ENCODE peak calls at places on chromosomes 13 and 19, in ten cellular contexts. V is GM13976, Y is activated B cell treated with CpG ODN at 0.5 μM for 24 hours, Z is astrocyte of the spinal cord, U is neural crest cell, P is fibroblast of mammary gland, G is kidney epithelial cell, H is nephron progenitor cell, A is fibroblast of lung, W is colonic mucosa. M is an unnamed sample.
A peak's percentile ranks its signal among the peaks of the same experiment; 100 is the strongest.

GRCh38 chr13:99320693-99321481 is 13.7 kb upstream of the GPR183 start:
- DNase-seq in V (no peak), P (peak; percentile 94), H (no peak), Y (no peak), U (no peak), G (no peak), W (no peak), Z (peak; percentile 88), A (peak; percentile 91), M (peak; percentile 74)

GRCh38 chr19:28482221-28482620 is 730.7 kb downstream of the UQCRFS1 start:
- DNase-seq in U (no peak), H (no peak), G (no peak), P (no peak), W (peak; percentile 26), Y (no peak), Z (no peak), V (no peak), A (no peak), M (no peak)

GRCh38 chr19:2923510-2923909 is 21.3 kb downstream of the ZNF77 start:
- DNase-seq in U (no peak), G (no peak), H (no peak), P (peak; percentile 86), W (no peak), Y (no peak), V (no peak), Z (peak; percentile 24), A (peak; percentile 51), M (peak; percentile 70)

GRCh38 chr13:97934590-97934989 is 18.9 kb upstream of the IPO5 start:
- DNase-seq in A (no peak), W (no peak), Y (no peak), P (no peak), U (peak; percentile 4), Z (no peak), V (no peak), H (no peak), G (no peak), M (no peak)

GRCh38 chr19:34985249-34986022 is 14.7 kb upstream of the GRAMD1A start:
- DNase-seq in G (no peak), H (no peak), Z (no peak), A (peak; percentile 43), P (peak; percentile 33), Y (no peak), V (no peak), W (peak; percentile 57), U (no peak), M (peak; percentile 37)

GRCh38 chr13:100395698-100396373 is 192.8 kb downstream of the GGACT start:
- DNase-seq in A (no peak), V (no peak), H (no peak), U (no peak), P (no peak), Y (no peak), W (no peak), G (no peak), Z (no peak), M (no peak)

GRCh38 chr19:18847516-18848463 is 16.0 kb downstream of the UPF1 start:
- DNase-seq in W (no peak), H (no peak), G (no peak), Z (no peak), P (peak; percentile 93), U (no peak), Y (no peak), A (peak; percentile 54), V (no peak), M (peak; percentile 45)

GRCh38 chr19:8575467-8575997 is 1.7 kb downstream of the MYO1F start:
- DNase-seq in U (no peak), P (peak; percentile 56), W (peak; percentile 40), A (peak; percentile 22), G (no peak), Z (peak; percentile 55), V (no peak), H (no peak), Y (no peak), M (no peak)

GRCh38 chr13:20833900-20834679 is 60.3 kb upstream of the EEF1AKMT1 start:
- DNase-seq in V (no peak), A (no peak), Z (no peak), U (no peak), H (no peak), W (no peak), P (no peak), Y (no peak), G (no peak), M (no peak)

GRCh38 chr19:43754562-43755255 is at the start of gene SMG9:
- DNase-seq in Y (peak; percentile 97), Z (peak; percentile 99), V (peak; percentile 93), H (peak; percentile 99), P (peak; percentile 98), U (peak; percentile 98), G (peak; percentile 77), A (peak; percentile 98), W (peak; percentile 98), M (peak; percentile 83)

GRCh38 chr13:27822258-27822872 is 30.1 kb downstream of the GSX1 start:
- DNase-seq in Z (peak; percentile 9), V (no peak), G (no peak), H (no peak), Y (no peak), W (no peak), A (peak; percentile 21), U (no peak), P (peak; percentile 13), M (no peak)

GRCh38 chr13:75178436-75178835 is 303.5 kb downstream of the TBC1D4 start:
- DNase-seq in Y (no peak), H (no peak), Z (no peak), W (no peak), A (no peak), G (no peak), U (no peak), P (no peak), V (no peak), M (no peak)

DNA sequence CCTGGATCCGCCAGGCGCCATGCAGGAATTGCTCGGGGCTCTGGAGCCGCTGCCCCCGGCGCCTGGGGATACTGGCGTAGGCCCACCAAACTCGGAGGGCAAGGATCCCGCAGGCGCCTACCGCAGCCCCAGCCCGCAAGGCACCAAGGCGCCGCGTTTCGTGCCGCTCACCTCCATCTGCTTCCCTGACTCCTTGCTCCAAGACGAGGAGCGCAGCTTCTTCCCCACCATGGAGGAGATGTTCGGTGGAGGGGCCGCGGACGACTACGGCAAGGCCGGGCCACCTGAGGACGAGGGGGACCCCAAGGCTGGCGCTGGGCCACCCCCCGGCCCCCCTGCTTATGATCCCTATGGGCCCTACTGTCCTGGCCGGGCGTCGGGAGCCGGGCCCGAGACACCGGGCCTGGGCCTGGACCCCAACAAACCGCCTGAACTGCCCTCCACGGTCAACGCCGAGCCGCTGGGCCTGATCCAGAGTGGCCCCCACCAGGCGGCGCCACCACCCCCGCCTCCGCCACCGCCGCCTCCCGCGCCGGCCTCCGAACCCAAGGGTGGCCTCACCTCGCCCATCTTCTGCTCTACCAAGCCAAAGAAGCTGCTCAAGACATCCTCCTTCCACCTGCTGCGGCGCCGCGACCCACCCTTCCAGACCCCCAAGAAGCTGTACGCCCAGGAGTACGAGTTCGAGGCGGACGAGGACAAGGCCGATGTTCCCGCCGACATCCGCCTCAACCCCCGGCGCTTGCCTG is 6.1 kb downstream of the PRR12 start:
- DNase-seq in A (no peak), G (no peak), P (no peak), Y (no peak), H (no peak), U (no peak), V (no peak), W (no peak), Z (no peak), M (no peak)
- TF ChIP-seq CTCF in A (no peak), G (no peak), P (no peak), Y (no peak), H (no peak), U (no peak), V (no peak), W (no peak), Z (no peak), M (no peak)

GRCh38 chr13:49652691-49653305 is 24.5 kb downstream of the ARL11 start:
- DNase-seq in Y (no peak), A (peak; percentile 39), U (peak; percentile 32), G (no peak), P (peak; percentile 49), V (peak; percentile 66), Z (no peak), W (peak; percentile 44), H (peak; percentile 45), M (no peak)
- TF ChIP-seq CTCF in Y (no peak), A (peak; percentile 43), U (peak; percentile 65), G (peak; percentile 59), P (peak; percentile 47), V (peak; percentile 37), Z (peak; percentile 53), W (peak; percentile 45), H (peak; percentile 48), M (peak; percentile 54)

GRCh38 chr19:36488816-36489138 is 584 bp downstream of the ZNF566 start:
- DNase-seq in G (no peak), Y (no peak), Z (peak; percentile 2), W (no peak), H (no peak), A (peak; percentile 18), P (peak; percentile 6), V (peak; percentile 51), U (no peak), M (peak; percentile 3)
- TF ChIP-seq CTCF in G (no peak), Y (no peak), Z (no peak), W (no peak), H (no peak), A (no peak), P (no peak), V (peak; percentile 42), U (no peak), M (no peak)

GRCh38 chr19:11142528-11143171 is 12.9 kb downstream of the SPC24 start:
- DNase-seq in V (no peak), W (peak; percentile 74), Z (peak; percentile 96), U (no peak), G (peak; percentile 68), H (peak; percentile 40), Y (no peak), A (peak; percentile 96), P (peak; percentile 94), M (peak; percentile 82)
- TF ChIP-seq CTCF in V (no peak), W (no peak), Z (no peak), U (no peak), G (no peak), H (no peak), Y (no peak), A (no peak), P (no peak), M (no peak)

GRCh38 chr13:31499274-31499673 is 240.1 kb upstream of the RXFP2 start:
- DNase-seq in G (no peak), Y (no peak), V (no peak), H (no peak), U (no peak), W (no peak), Z (no peak), A (no peak), P (no peak), M (no peak)

GRCh38 chr13:31503626-31504025 is 235.7 kb upstream of the RXFP2 start:
- DNase-seq in V (no peak), G (no peak), Z (no peak), W (no peak), H (no peak), A (no peak), U (no peak), P (no peak), Y (no peak), M (no peak)

DNA sequence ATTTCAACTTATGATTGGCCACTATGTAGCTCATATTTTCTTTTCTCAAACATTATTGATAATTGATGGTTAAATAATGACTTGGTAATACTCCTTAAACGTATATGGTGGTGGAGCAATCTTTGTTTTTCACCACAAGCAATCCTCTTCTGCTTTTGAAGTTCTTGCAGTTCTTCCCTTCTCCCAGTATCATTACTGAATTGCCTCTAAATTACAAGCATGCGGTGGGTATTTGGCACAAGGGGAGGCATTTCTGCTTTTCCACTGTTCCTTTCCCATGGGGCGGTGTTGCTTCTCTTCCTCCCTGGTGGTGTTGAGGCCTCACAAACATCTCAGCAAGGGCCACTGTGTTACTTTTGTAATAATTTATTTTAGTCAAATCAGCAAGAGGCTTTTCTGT is 234.4 kb upstream of the RXFP2 start:
- DNase-seq in P (no peak), G (no peak), W (no peak), U (no peak), Z (no peak), A (no peak), Y (no peak), H (no peak), V (no peak), M (no peak)
- TF ChIP-seq CTCF in P (no peak), G (no peak), W (no peak), U (no peak), Z (no peak), A (no peak), Y (no peak), H (no peak), V (no peak), M (no peak)

M was measured in HFF-Myc.